ENCODE peak calls at places on chromosomes 16 and 17, in six cellular contexts. Z is HepG2, T is HCT116, M is H1, L is GM12878, A is K562. R is an unnamed sample.

GRCh38 chr16:15990902-15991301 is 41.5 kb downstream of the ABCC1 start:
- DNase-seq in Z (no peak), T (no peak), M (no peak), L (no peak), A (peak; percentile 76), R (no peak)

GRCh38 chr16:67917852-67918236 is 13.8 kb downstream of the CTRL start:
- DNase-seq in Z (peak; percentile 53), T (peak; percentile 45), M (no peak), L (no peak), A (peak; percentile 71), R (no peak)

GRCh38 chr16:81601008-81601428 is 156.4 kb downstream of the CMIP start:
- DNase-seq in Z (no peak), T (no peak), M (no peak), L (no peak), A (no peak), R (no peak)

GRCh38 chr17:38572665-38573365 is 32.9 kb downstream of the SRCIN1 start:
- DNase-seq in Z (no peak), T (no peak), M (no peak), L (no peak), A (peak; percentile 44), R (no peak)

GRCh38 chr17:45311762-45312476 is 4.9 kb downstream of the MAP3K14 start:
- DNase-seq in Z (peak; percentile 96), T (peak; percentile 82), M (no peak), L (no peak), A (no peak), R (no peak)

GRCh38 chr17:57629470-57629869 is 115.6 kb downstream of the CCDC182 start:
- DNase-seq in Z (no peak), T (no peak), M (no peak), L (peak; percentile 37), A (no peak), R (no peak)

GRCh38 chr16:86610779-86611516 is 32.6 kb downstream of the FOXL1 start:
- DNase-seq in Z (no peak), T (no peak), M (no peak), L (no peak), A (no peak), R (no peak)

GRCh38 chr16:47143677-47144558 is at the start of gene NETO2:
- DNase-seq in Z (peak; percentile 52), T (no peak), M (peak; percentile 80), L (no peak), A (peak; percentile 83), R (peak; percentile 72)

GRCh38 chr16:28098959-28099945 is 35.7 kb upstream of the GSG1L start:
- DNase-seq in Z (no peak), T (no peak), M (no peak), L (no peak), A (no peak), R (no peak)

GRCh38 chr16:88067530-88068411 is 116.5 kb downstream of the BANP start:
- DNase-seq in Z (no peak), T (no peak), M (no peak), L (no peak), A (no peak), R (no peak)
- TF ChIP-seq ZNF274 in Z (no peak), T (no peak), M (no peak), L (no peak), A (no peak), R (no peak)

GRCh38 chr16:25258856-25259179 is 1.2 kb upstream of the ZKSCAN2 start:
- DNase-seq in Z (no peak), T (no peak), M (no peak), L (no peak), A (no peak), R (no peak)

GRCh38 chr16:25257956-25258855 is 561 bp upstream of the ZKSCAN2 start:
- DNase-seq in Z (peak; percentile 92), T (peak; percentile 92), M (peak; percentile 91), L (peak; percentile 44), A (peak; percentile 83), R (peak; percentile 80)

GRCh38 chr16:25257504-25257955 is at the start of gene ZKSCAN2:
- DNase-seq in Z (peak; percentile 88), T (peak; percentile 77), M (peak; percentile 88), L (peak; percentile 40), A (peak; percentile 94), R (peak; percentile 82)

GRCh38 chr16:25256821-25257503 is 683 bp downstream of the ZKSCAN2 start:
- DNase-seq in Z (peak; percentile 40), T (no peak), M (no peak), L (no peak), A (peak; percentile 30), R (no peak)

DNA sequence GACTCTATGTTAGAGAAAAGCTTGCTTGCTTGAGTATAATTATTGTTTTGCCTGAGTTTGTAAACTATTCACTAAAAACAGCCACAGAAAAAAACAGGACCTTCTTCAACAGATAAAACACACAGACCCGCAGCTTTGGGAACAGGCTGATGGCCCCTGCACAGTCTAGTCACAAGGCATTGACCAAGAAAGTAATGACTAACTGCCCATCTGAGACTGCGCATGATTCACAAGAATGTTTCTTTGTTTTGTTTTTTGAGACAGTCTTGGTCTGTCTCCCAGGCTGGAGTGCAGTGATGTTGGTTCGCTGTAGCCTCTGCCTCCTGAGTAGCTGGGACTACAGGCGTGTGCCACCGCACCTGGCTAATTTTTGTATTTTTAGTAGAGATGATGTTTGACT is 2.8 kb upstream of the ZKSCAN2 start:
- DNase-seq in Z (no peak), T (no peak), M (no peak), L (no peak), A (no peak), R (no peak)
- H3K4me3 ChIP-seq in Z (no peak overlapping the region), T (no peak overlapping the region), M (no peak overlapping the region), L (no peak overlapping the region), A (no peak overlapping the region), R (no peak overlapping the region)

DNA sequence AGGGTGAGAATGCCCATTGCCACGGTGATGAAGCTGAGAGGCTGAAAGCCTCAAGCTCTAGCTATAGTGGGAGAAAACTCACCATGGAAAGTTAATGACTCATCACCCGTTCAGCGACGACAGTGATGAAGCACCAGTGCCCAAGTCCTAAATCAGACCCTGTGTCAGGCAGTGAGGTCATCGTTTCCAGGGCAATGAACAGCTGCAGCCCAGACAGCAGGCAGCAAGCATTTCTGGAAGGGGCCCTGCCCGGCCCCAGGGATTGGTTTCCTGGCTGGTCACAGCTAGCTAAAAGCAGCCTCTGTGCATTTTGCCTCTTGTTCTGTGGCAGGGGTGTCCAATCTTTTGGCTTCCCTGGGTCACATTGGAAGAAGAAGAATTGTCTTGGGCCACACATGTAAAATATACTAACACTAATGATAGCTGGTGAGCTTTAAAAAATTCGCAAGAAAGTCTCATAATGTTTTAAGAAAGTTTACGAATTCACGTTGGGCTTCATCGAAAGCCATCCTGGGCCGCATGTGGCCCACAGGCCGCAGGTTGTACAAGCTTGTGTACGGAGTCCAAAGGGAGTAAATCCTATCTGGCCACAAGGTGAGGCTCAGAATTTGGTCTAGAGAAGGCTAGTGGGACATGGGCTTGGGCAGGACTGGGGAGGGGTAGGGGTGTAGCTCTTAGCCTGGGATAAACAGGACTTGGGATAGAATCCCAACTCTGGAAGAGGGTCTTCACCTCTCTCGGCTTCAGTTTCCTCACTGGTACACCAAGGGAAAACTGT is 40.6 kb downstream of the MIS12 start:
- DNase-seq in Z (peak; percentile 59), T (peak; percentile 75), M (no peak), L (no peak), A (peak; percentile 52), R (no peak)
- TF ChIP-seq ZNF274 in Z (no peak), T (no peak), M (no peak), L (no peak), A (no peak), R (no peak)

DNA sequence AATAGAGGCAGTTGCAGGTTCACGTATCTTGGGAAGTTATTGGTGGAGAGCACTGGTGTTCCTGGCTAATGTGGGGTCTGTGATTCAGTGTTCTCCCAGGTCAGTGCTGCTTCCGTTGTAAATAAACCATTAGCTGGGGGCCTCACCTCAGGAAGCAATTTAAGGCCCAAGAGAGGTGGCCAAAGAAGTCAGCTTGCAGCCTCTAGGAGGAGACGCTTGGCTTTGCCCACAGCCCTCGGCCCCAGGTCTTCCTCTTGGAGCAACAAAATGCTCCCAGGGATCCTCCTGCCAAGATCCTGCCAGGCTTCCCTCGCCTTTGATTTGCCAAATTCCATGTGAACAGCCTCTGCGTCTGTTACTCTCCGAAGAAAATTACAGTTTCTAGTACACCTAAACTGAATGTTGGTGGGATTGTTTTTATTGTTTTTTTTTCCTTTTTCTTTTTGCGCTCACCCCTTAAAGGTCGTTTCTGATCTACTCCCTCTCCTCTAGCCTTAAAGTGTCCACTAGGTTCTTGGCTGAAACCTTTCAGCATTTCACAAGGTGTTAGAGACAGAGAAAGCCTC is 62.3 kb upstream of the TBX2 start:
- DNase-seq in Z (no peak), T (no peak), M (no peak), L (no peak), A (no peak), R (no peak)
- H3K4me3 ChIP-seq in Z (no peak overlapping the region), T (no peak overlapping the region), M (no peak overlapping the region), L (no peak overlapping the region), A (no peak overlapping the region), R (no peak overlapping the region)